ENCODE peak calls at places on chromosomes 5 and 9, in seven cellular contexts. X, S, E, Z, T, P and D are unnamed samples.

GRCh38 chr9:81690251-81690851 is 1.0 kb upstream of the TLE1 start:
- DNase-seq in X (no peak), S (peak), E (no peak), Z (peak), T (peak), P (peak), D (no peak)

GRCh38 chr5:174292348-174292747 is 246.8 kb downstream of the NSG2 start:
- DNase-seq in X (no peak), S (no peak), E (no peak), Z (no peak), T (no peak), P (no peak), D (no peak)

GRCh38 chr5:58751222-58751621 is 168.3 kb downstream of the RAB3C start:
- DNase-seq in X (no peak), S (no peak), E (no peak), Z (no peak), T (no peak), P (peak), D (no peak)

GRCh38 chr9:36781532-36781931 is 208.8 kb downstream of the MELK start:
- DNase-seq in X (no peak), S (no peak), E (no peak), Z (no peak), T (no peak), P (peak), D (peak)

GRCh38 chr5:159324097-159324760 is 6.1 kb downstream of the IL12B start:
- DNase-seq in X (no peak), S (no peak), E (no peak), Z (no peak), T (no peak), P (peak), D (no peak)

GRCh38 chr9:70392850-70393249 is 21.6 kb downstream of the KLF9 start:
- DNase-seq in X (no peak), S (no peak), E (no peak), Z (no peak), T (no peak), P (no peak), D (no peak)

GRCh38 chr9:132157347-132158116 is 4.3 kb upstream of the NTNG2 start:
- DNase-seq in X (no peak), S (no peak), E (no peak), Z (no peak), T (no peak), P (no peak), D (no peak)

GRCh38 chr5:5422819-5423515 is 490 bp downstream of the ICE1 start:
- DNase-seq in X (no peak), S (no peak), E (no peak), Z (no peak), T (no peak), P (peak), D (no peak)

GRCh38 chr5:171562822-171563221 is 143.4 kb downstream of the FGF18 start:
- DNase-seq in X (no peak), S (no peak), E (no peak), Z (no peak), T (no peak), P (peak), D (no peak)

GRCh38 chr9:96858018-96858573 is 3.8 kb upstream of the ZNF782 start:
- DNase-seq in X (no peak), S (no peak), E (no peak), Z (no peak), T (no peak), P (peak), D (no peak)

GRCh38 chr5:171628344-171628743 is 157.3 kb upstream of the SMIM23 start:
- DNase-seq in X (no peak), S (no peak), E (no peak), Z (no peak), T (no peak), P (no peak), D (no peak)

GRCh38 chr9:124652203-124652992 is 118.7 kb downstream of the NR6A1 start:
- DNase-seq in X (no peak), S (no peak), E (no peak), Z (no peak), T (no peak), P (peak), D (no peak)

GRCh38 chr9:98958271-98958989 is 14.7 kb downstream of the COL15A1 start:
- DNase-seq in X (no peak), S (no peak), E (no peak), Z (no peak), T (no peak), P (peak), D (no peak)

GRCh38 chr9:34121996-34122395 is 4.5 kb downstream of the DCAF12 start:
- DNase-seq in X (no peak), S (no peak), E (no peak), Z (no peak), T (no peak), P (no peak), D (no peak)

GRCh38 chr9:28207657-28208056 is 634.4 kb upstream of the C9orf72 start:
- DNase-seq in X (no peak), S (no peak), E (no peak), Z (no peak), T (no peak), P (no peak), D (no peak)

GRCh38 chr5:100186181-100186580 is 349.0 kb upstream of the FAM174A start:
- DNase-seq in X (no peak), S (no peak), E (no peak), Z (no peak), T (no peak), P (no peak), D (no peak)

GRCh38 chr5:54460181-54460919 is 4.9 kb downstream of the HSPB3 start:
- DNase-seq in X (no peak), S (no peak), E (no peak), Z (no peak), T (no peak), P (no peak), D (no peak)

GRCh38 chr9:114336157-114336556 is 6.5 kb downstream of the ORM2 start:
- DNase-seq in X (no peak), S (no peak), E (no peak), Z (no peak), T (no peak), P (no peak), D (no peak)

GRCh38 chr9:95058121-95058785 is 259.3 kb downstream of the FANCC start:
- DNase-seq in X (no peak), S (no peak), E (no peak), Z (no peak), T (no peak), P (no peak), D (no peak)

GRCh38 chr5:116864157-116864837 is 289.7 kb upstream of the SEMA6A start:
- DNase-seq in X (no peak), S (peak), E (no peak), Z (peak), T (no peak), P (no peak), D (peak)

GRCh38 chr9:101455656-101456235 is 20.2 kb upstream of the ALDOB start:
- DNase-seq in X (no peak), S (no peak), E (no peak), Z (no peak), T (no peak), P (peak), D (no peak)

GRCh38 chr5:139253115-139253514 is 40.4 kb upstream of the MATR3 start:
- DNase-seq in X (no peak), S (no peak), E (no peak), Z (no peak), T (no peak), P (no peak), D (no peak)